ENCODE peak calls at places on chromosomes 7 and 10, in four cellular contexts. One of them, this sample, is unnamed.

GRCh38 chr7:116810267-116811116 is 51.9 kb upstream of the CAPZA2 start:
- DNase-seq in WTC11: no peak
- DNase-seq in HepG2: peak
- DNase-seq in HEK293T: peak
- DNase-seq in this sample: no peak

GRCh38 chr7:150940446-150941102 is 37.5 kb downstream of the KCNH2 start:
- DNase-seq in HEK293T: no peak
- DNase-seq in WTC11: no peak
- DNase-seq in HepG2: no peak
- DNase-seq in this sample: no peak

GRCh38 chr10:102467971-102468438 is 16.7 kb upstream of the C10orf95 start:
- DNase-seq in WTC11: no peak
- DNase-seq in HepG2: no peak
- DNase-seq in HEK293T: no peak
- DNase-seq in this sample: peak

GRCh38 chr7:88269606-88270005 is 37.1 kb downstream of the STEAP4 start:
- DNase-seq in HEK293T: no peak
- DNase-seq in WTC11: no peak
- DNase-seq in HepG2: no peak
- DNase-seq in this sample: no peak

GRCh38 chr10:52539463-52539862 is 225.4 kb downstream of the DKK1 start:
- DNase-seq in WTC11: no peak
- DNase-seq in HEK293T: no peak
- DNase-seq in HepG2: no peak
- DNase-seq in this sample: no peak

GRCh38 chr10:85262992-85263391 is 934.6 kb downstream of the CCSER2 start:
- DNase-seq in HEK293T: no peak
- DNase-seq in HepG2: no peak
- DNase-seq in WTC11: no peak
- DNase-seq in this sample: no peak

GRCh38 chr7:104825099-104825498 is 188.9 kb upstream of the KMT2E start:
- DNase-seq in HEK293T: no peak
- DNase-seq in HepG2: no peak
- DNase-seq in WTC11: no peak
- DNase-seq in this sample: no peak

GRCh38 chr10:77392851-77393250 is 244.8 kb downstream of the KCNMA1 start:
- DNase-seq in HepG2: no peak
- DNase-seq in HEK293T: no peak
- DNase-seq in WTC11: no peak
- DNase-seq in this sample: no peak

GRCh38 chr7:123372368-123372767 is 162.0 kb downstream of the IQUB start:
- DNase-seq in WTC11: no peak
- DNase-seq in HepG2: no peak
- DNase-seq in HEK293T: no peak
- DNase-seq in this sample: no peak

GRCh38 chr7:47449810-47450586 is 131.9 kb downstream of the TNS3 start:
- DNase-seq in HEK293T: no peak
- DNase-seq in HepG2: no peak
- DNase-seq in WTC11: no peak
- DNase-seq in this sample: no peak

GRCh38 chr7:82247814-82248433 is 195.7 kb downstream of the CACNA2D1 start:
- DNase-seq in WTC11: no peak
- DNase-seq in HEK293T: peak
- DNase-seq in HepG2: no peak
- DNase-seq in this sample: no peak

GRCh38 chr10:102998508-102998907 is 80.4 kb downstream of the CNNM2 start:
- DNase-seq in WTC11: no peak
- DNase-seq in HEK293T: no peak
- DNase-seq in HepG2: no peak
- DNase-seq in this sample: no peak

GRCh38 chr10:24951201-24952145 is 933 bp downstream of the PRTFDC1 start:
- DNase-seq in HepG2: no peak
- DNase-seq in WTC11: peak
- DNase-seq in HEK293T: peak
- DNase-seq in this sample: no peak

GRCh38 chr10:133058267-133059092 is 29.2 kb upstream of the ADGRA1 start:
- DNase-seq in HepG2: no peak
- DNase-seq in HEK293T: no peak
- DNase-seq in WTC11: no peak
- DNase-seq in this sample: no peak

GRCh38 chr7:142785841-142786250 is 15.1 kb downstream of the PRSS2 start:
- DNase-seq in HEK293T: no peak
- DNase-seq in HepG2: no peak
- DNase-seq in WTC11: no peak
- DNase-seq in this sample: no peak

GRCh38 chr10:119595715-119596515 is 849 bp downstream of the TIAL1 start:
- DNase-seq in HEK293T: peak
- DNase-seq in HepG2: no peak
- DNase-seq in WTC11: peak
- DNase-seq in this sample: peak

GRCh38 chr10:13051126-13051694 is 48.8 kb upstream of the OPTN start:
- DNase-seq in WTC11: no peak
- DNase-seq in HepG2: no peak
- DNase-seq in HEK293T: no peak
- DNase-seq in this sample: no peak

GRCh38 chr7:139646566-139646965 is 123.1 kb downstream of the CLEC2L start:
- DNase-seq in HEK293T: no peak
- DNase-seq in WTC11: no peak
- DNase-seq in HepG2: no peak
- DNase-seq in this sample: no peak

GRCh38 chr10:13852872-13853271 is 266.1 kb downstream of the PRPF18 start:
- DNase-seq in HepG2: no peak
- DNase-seq in HEK293T: no peak
- DNase-seq in WTC11: no peak
- DNase-seq in this sample: no peak

GRCh38 chr10:123377883-123378282 is 223.7 kb downstream of the BUB3 start:
- DNase-seq in HEK293T: no peak
- DNase-seq in WTC11: no peak
- DNase-seq in HepG2: peak
- DNase-seq in this sample: no peak

GRCh38 chr10:124983321-124983720 is 41.4 kb downstream of the ZRANB1 start:
- DNase-seq in WTC11: no peak
- DNase-seq in HEK293T: no peak
- DNase-seq in HepG2: no peak
- DNase-seq in this sample: no peak

GRCh38 chr10:119006451-119007210 is 22.9 kb upstream of the NANOS1 start:
- DNase-seq in WTC11: no peak
- DNase-seq in HepG2: peak
- DNase-seq in HEK293T: no peak
- DNase-seq in this sample: no peak

GRCh38 chr10:113005380-113005779 is 55.3 kb downstream of the TCF7L2 start:
- DNase-seq in HEK293T: no peak
- DNase-seq in WTC11: no peak
- DNase-seq in HepG2: no peak
- DNase-seq in this sample: no peak

GRCh38 chr10:118595598-118596425 is at the start of gene PRLHR:
- DNase-seq in WTC11: peak
- DNase-seq in HepG2: no peak
- DNase-seq in HEK293T: peak
- DNase-seq in this sample: peak

GRCh38 chr10:68212721-68213352 is 19.1 kb downstream of the ATOH7 start:
- DNase-seq in WTC11: no peak
- DNase-seq in HepG2: peak
- DNase-seq in HEK293T: peak
- DNase-seq in this sample: peak

GRCh38 chr10:128069351-128070051 is 56.7 kb downstream of the MKI67 start:
- DNase-seq in WTC11: peak
- DNase-seq in HepG2: peak
- DNase-seq in HEK293T: peak
- DNase-seq in this sample: peak

GRCh38 chr10:22228167-22228938 is 10.5 kb upstream of the EBLN1 start:
- DNase-seq in WTC11: no peak
- DNase-seq in HEK293T: no peak
- DNase-seq in HepG2: no peak
- DNase-seq in this sample: peak

GRCh38 chr7:73573276-73573675 is 5.1 kb downstream of the TBL2 start:
- DNase-seq in HepG2: no peak
- DNase-seq in HEK293T: no peak
- DNase-seq in WTC11: no peak
- DNase-seq in this sample: no peak

GRCh38 chr10:116470071-116470470 is 42.4 kb downstream of the PNLIPRP3 start:
- DNase-seq in WTC11: no peak
- DNase-seq in HepG2: no peak
- DNase-seq in HEK293T: no peak
- DNase-seq in this sample: no peak

GRCh38 chr10:865257-865656 is 66.2 kb downstream of the LARP4B start:
- DNase-seq in HEK293T: peak
- DNase-seq in HepG2: no peak
- DNase-seq in WTC11: peak
- DNase-seq in this sample: peak

GRCh38 chr10:15369642-15370211 is 1.4 kb downstream of the FAM171A1 start:
- DNase-seq in WTC11: peak
- DNase-seq in HepG2: no peak
- DNase-seq in HEK293T: peak
- DNase-seq in this sample: no peak

GRCh38 chr10:72049969-72050781 is 38.2 kb downstream of the SPOCK2 start:
- DNase-seq in WTC11: peak
- DNase-seq in HEK293T: no peak
- DNase-seq in HepG2: peak
- DNase-seq in this sample: no peak

GRCh38 chr7:152667900-152668440 is 8.0 kb downstream of the XRCC2 start:
- DNase-seq in HepG2: no peak
- DNase-seq in HEK293T: no peak
- DNase-seq in WTC11: no peak
- DNase-seq in this sample: no peak
- TF ChIP-seq ELF4 in HepG2: no peak
- TF ChIP-seq ELF4 in HEK293T: no peak
- TF ChIP-seq ELF4 in WTC11: no peak
- TF ChIP-seq ELF4 in this sample: no peak

GRCh38 chr10:34858003-34858402 is 42.9 kb upstream of the PARD3 start:
- DNase-seq in WTC11: no peak
- DNase-seq in HEK293T: no peak
- DNase-seq in HepG2: no peak
- DNase-seq in this sample: no peak

GRCh38 chr10:34862892-34863291 is 47.8 kb upstream of the PARD3 start:
- DNase-seq in HepG2: no peak
- DNase-seq in HEK293T: no peak
- DNase-seq in WTC11: no peak
- DNase-seq in this sample: no peak

GRCh38 chr10:34859170-34859569 is 44.1 kb upstream of the PARD3 start:
- DNase-seq in HepG2: peak
- DNase-seq in WTC11: no peak
- DNase-seq in HEK293T: no peak
- DNase-seq in this sample: no peak

GRCh38 chr10:34864156-34865075 is 49.3 kb upstream of the PARD3 start:
- DNase-seq in HepG2: no peak
- DNase-seq in WTC11: no peak
- DNase-seq in HEK293T: no peak
- DNase-seq in this sample: no peak

GRCh38 chr10:34861293-34862004 is 46.4 kb upstream of the PARD3 start:
- DNase-seq in HepG2: peak
- DNase-seq in HEK293T: peak
- DNase-seq in WTC11: no peak
- DNase-seq in this sample: no peak
- TF ChIP-seq ELF4 in HepG2: no peak
- TF ChIP-seq ELF4 in HEK293T: no peak
- TF ChIP-seq ELF4 in WTC11: no peak
- TF ChIP-seq ELF4 in this sample: no peak

GRCh38 chr10:110434477-110435096 is 63.1 kb upstream of the DUSP5 start:
- DNase-seq in HEK293T: no peak
- DNase-seq in WTC11: peak
- DNase-seq in HepG2: no peak
- DNase-seq in this sample: no peak
- TF ChIP-seq ELF4 in HEK293T: no peak
- TF ChIP-seq ELF4 in WTC11: no peak
- TF ChIP-seq ELF4 in HepG2: no peak
- TF ChIP-seq ELF4 in this sample: no peak

GRCh38 chr7:27916372-27916771 is 176.4 kb downstream of the TAX1BP1 start:
- DNase-seq in HepG2: no peak
- DNase-seq in HEK293T: no peak
- DNase-seq in WTC11: no peak
- DNase-seq in this sample: no peak
- TF ChIP-seq ELF4 in HepG2: no peak
- TF ChIP-seq ELF4 in HEK293T: no peak
- TF ChIP-seq ELF4 in WTC11: no peak
- TF ChIP-seq ELF4 in this sample: no peak

DNA sequence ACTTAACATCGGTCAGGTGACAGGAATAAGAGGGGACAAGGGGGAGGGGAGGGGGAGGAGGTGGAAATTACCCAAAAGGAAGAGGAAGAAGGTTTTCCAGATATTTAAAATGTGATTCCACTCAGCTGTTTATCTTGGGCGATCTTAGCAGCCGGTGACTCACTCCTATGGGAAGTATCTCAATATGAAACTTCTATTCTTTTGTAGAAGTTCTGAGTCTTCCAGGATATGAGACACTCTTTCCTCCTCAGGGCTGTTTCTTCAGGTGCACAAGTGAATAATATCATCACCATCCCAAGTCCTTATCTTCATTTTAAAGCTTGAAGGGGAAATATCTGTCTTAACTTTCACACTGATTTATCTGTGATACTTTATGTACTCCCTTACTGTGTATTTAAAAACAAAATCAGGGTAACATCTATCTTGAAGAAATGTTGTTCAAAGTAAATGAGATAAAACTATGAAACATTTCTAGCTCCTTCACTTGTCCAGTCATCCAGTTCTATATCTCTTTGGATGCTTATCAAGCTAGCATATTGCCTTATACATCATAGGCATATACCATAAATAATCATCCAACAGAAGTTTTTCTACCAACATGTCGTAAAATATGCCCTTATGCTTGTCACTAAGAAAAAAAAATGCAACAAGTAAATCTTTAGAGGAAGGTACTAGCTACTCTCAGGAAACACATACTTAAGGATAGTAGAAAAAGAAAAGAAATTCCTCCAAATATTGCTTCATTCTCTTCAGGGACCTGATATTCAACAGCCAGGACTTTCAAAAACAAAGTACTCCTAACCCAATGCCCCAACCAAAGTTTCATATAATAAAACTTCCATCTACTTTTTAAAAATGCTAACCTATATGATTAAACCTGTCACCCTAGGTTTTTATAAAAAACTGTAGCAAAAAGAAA is 13.7 kb downstream of the DOCK4 start:
- DNase-seq in HEK293T: no peak
- DNase-seq in WTC11: no peak
- DNase-seq in HepG2: no peak
- DNase-seq in this sample: no peak
- TF ChIP-seq ELF4 in HEK293T: no peak
- TF ChIP-seq ELF4 in WTC11: no peak
- TF ChIP-seq ELF4 in HepG2: no peak
- TF ChIP-seq ELF4 in this sample: no peak

DNA sequence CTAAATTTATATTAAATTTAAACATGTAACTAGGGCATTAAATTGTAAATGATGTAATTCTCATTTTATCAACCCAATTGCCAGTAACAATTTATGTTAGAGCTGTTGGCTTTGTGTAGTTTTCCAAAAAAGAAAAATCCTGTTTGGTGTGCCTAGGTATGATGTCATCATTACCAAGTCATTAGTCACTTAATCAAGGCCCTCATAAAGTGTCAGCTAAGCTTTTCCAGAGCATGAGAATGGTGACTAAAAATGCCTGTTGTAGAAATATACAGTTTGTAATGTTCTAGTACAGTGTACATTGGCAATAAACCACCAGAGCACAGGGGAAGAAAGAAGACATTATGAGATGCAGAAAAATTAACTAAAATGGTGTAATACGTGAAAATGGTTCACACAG is 593.8 kb upstream of the ANKRD30A start:
- DNase-seq in WTC11: no peak
- DNase-seq in HEK293T: no peak
- DNase-seq in HepG2: no peak
- DNase-seq in this sample: no peak
- TF ChIP-seq ELF4 in WTC11: no peak
- TF ChIP-seq ELF4 in HEK293T: no peak
- TF ChIP-seq ELF4 in HepG2: no peak
- TF ChIP-seq ELF4 in this sample: no peak